ENCODE peak calls at places on chromosomes 13 and 19, in eight cellular contexts. One of them, this sample, is unnamed.

GRCh38 chr19:8209111-8209964 is at the start of gene CERS4:
- DNase-seq in hepatocyte: peak; percentile 96
- DNase-seq in MV-4-11: no peak
- DNase-seq in aorta: peak; percentile 92
- DNase-seq in amniotic stem cell: no peak
- DNase-seq in substantia nigra: peak; percentile 78
- DNase-seq in activated CD4-positive, alpha-beta T cell treated with anti-CD3 and anti-CD28 coated beads, Interleukin-2, amount 50 U/mL, for 48 hours: peak; percentile 82
- DNase-seq in AG09309: no peak
- DNase-seq in this sample: peak; percentile 29

GRCh38 chr19:49222011-49222410 is 64.4 kb downstream of the TRPM4 start:
- DNase-seq in amniotic stem cell: no peak
- DNase-seq in aorta: no peak
- DNase-seq in MV-4-11: no peak
- DNase-seq in substantia nigra: no peak
- DNase-seq in hepatocyte: no peak
- DNase-seq in AG09309: no peak
- DNase-seq in activated CD4-positive, alpha-beta T cell treated with anti-CD3 and anti-CD28 coated beads, Interleukin-2, amount 50 U/mL, for 48 hours: no peak
- DNase-seq in this sample: no peak

GRCh38 chr19:58279042-58279924 is 528 bp downstream of the ZNF8 start:
- DNase-seq in activated CD4-positive, alpha-beta T cell treated with anti-CD3 and anti-CD28 coated beads, Interleukin-2, amount 50 U/mL, for 48 hours: peak; percentile 68
- DNase-seq in AG09309: peak; percentile 10
- DNase-seq in aorta: peak; percentile 91
- DNase-seq in MV-4-11: peak; percentile 53
- DNase-seq in hepatocyte: peak; percentile 80
- DNase-seq in amniotic stem cell: peak; percentile 43
- DNase-seq in substantia nigra: peak; percentile 52
- DNase-seq in this sample: peak; percentile 75

GRCh38 chr13:31377946-31378345 is 178.2 kb downstream of the B3GLCT start:
- DNase-seq in substantia nigra: no peak
- DNase-seq in aorta: no peak
- DNase-seq in MV-4-11: no peak
- DNase-seq in amniotic stem cell: no peak
- DNase-seq in AG09309: no peak
- DNase-seq in hepatocyte: no peak
- DNase-seq in activated CD4-positive, alpha-beta T cell treated with anti-CD3 and anti-CD28 coated beads, Interleukin-2, amount 50 U/mL, for 48 hours: no peak
- DNase-seq in this sample: no peak

GRCh38 chr13:107211073-107211472 is 643.1 kb upstream of the ARGLU1 start:
- DNase-seq in substantia nigra: peak; percentile 34
- DNase-seq in activated CD4-positive, alpha-beta T cell treated with anti-CD3 and anti-CD28 coated beads, Interleukin-2, amount 50 U/mL, for 48 hours: peak; percentile 68
- DNase-seq in MV-4-11: peak; percentile 51
- DNase-seq in AG09309: peak; percentile 65
- DNase-seq in amniotic stem cell: peak; percentile 94
- DNase-seq in aorta: peak; percentile 85
- DNase-seq in hepatocyte: peak; percentile 94
- DNase-seq in this sample: peak; percentile 97

GRCh38 chr19:44925114-44925891 is 10.9 kb downstream of the APOC1 start:
- DNase-seq in hepatocyte: peak; percentile 73
- DNase-seq in amniotic stem cell: no peak
- DNase-seq in MV-4-11: peak; percentile 98
- DNase-seq in substantia nigra: peak; percentile 76
- DNase-seq in AG09309: peak; percentile 29
- DNase-seq in aorta: peak; percentile 84
- DNase-seq in activated CD4-positive, alpha-beta T cell treated with anti-CD3 and anti-CD28 coated beads, Interleukin-2, amount 50 U/mL, for 48 hours: no peak
- DNase-seq in this sample: peak; percentile 63

GRCh38 chr13:79626924-79627323 is 146.0 kb downstream of the NDFIP2 start:
- DNase-seq in amniotic stem cell: no peak
- DNase-seq in aorta: no peak
- DNase-seq in activated CD4-positive, alpha-beta T cell treated with anti-CD3 and anti-CD28 coated beads, Interleukin-2, amount 50 U/mL, for 48 hours: no peak
- DNase-seq in MV-4-11: no peak
- DNase-seq in AG09309: no peak
- DNase-seq in substantia nigra: no peak
- DNase-seq in hepatocyte: no peak
- DNase-seq in this sample: peak; percentile 21

GRCh38 chr19:35033067-35034004 is 3.1 kb downstream of the SCN1B start:
- DNase-seq in hepatocyte: no peak
- DNase-seq in substantia nigra: no peak
- DNase-seq in activated CD4-positive, alpha-beta T cell treated with anti-CD3 and anti-CD28 coated beads, Interleukin-2, amount 50 U/mL, for 48 hours: no peak
- DNase-seq in MV-4-11: no peak
- DNase-seq in amniotic stem cell: no peak
- DNase-seq in AG09309: no peak
- DNase-seq in aorta: no peak
- DNase-seq in this sample: no peak

GRCh38 chr19:51719251-51719901 is 4.4 kb downstream of the HAS1 start:
- DNase-seq in MV-4-11: no peak
- DNase-seq in activated CD4-positive, alpha-beta T cell treated with anti-CD3 and anti-CD28 coated beads, Interleukin-2, amount 50 U/mL, for 48 hours: no peak
- DNase-seq in amniotic stem cell: no peak
- DNase-seq in substantia nigra: no peak
- DNase-seq in hepatocyte: no peak
- DNase-seq in aorta: no peak
- DNase-seq in AG09309: no peak
- DNase-seq in this sample: no peak

GRCh38 chr13:110132178-110132975 is 174.6 kb downstream of the COL4A1 start:
- DNase-seq in activated CD4-positive, alpha-beta T cell treated with anti-CD3 and anti-CD28 coated beads, Interleukin-2, amount 50 U/mL, for 48 hours: no peak
- DNase-seq in MV-4-11: no peak
- DNase-seq in hepatocyte: no peak
- DNase-seq in amniotic stem cell: no peak
- DNase-seq in substantia nigra: no peak
- DNase-seq in AG09309: no peak
- DNase-seq in aorta: no peak
- DNase-seq in this sample: no peak

GRCh38 chr13:98976338-98976737 is 1.5 kb downstream of the DOCK9 start:
- DNase-seq in hepatocyte: no peak
- DNase-seq in substantia nigra: no peak
- DNase-seq in amniotic stem cell: no peak
- DNase-seq in activated CD4-positive, alpha-beta T cell treated with anti-CD3 and anti-CD28 coated beads, Interleukin-2, amount 50 U/mL, for 48 hours: no peak
- DNase-seq in aorta: no peak
- DNase-seq in MV-4-11: peak; percentile 51
- DNase-seq in AG09309: no peak
- DNase-seq in this sample: peak; percentile 77

GRCh38 chr13:109385161-109385560 is 401.2 kb downstream of the IRS2 start:
- DNase-seq in hepatocyte: peak; percentile 48
- DNase-seq in MV-4-11: peak; percentile 41
- DNase-seq in amniotic stem cell: no peak
- DNase-seq in substantia nigra: no peak
- DNase-seq in aorta: no peak
- DNase-seq in activated CD4-positive, alpha-beta T cell treated with anti-CD3 and anti-CD28 coated beads, Interleukin-2, amount 50 U/mL, for 48 hours: no peak
- DNase-seq in AG09309: peak; percentile 74
- DNase-seq in this sample: peak; percentile 75

GRCh38 chr19:30479657-30480056 is 107.5 kb downstream of the ZNF536 start:
- DNase-seq in substantia nigra: no peak
- DNase-seq in amniotic stem cell: no peak
- DNase-seq in MV-4-11: peak; percentile 38
- DNase-seq in AG09309: no peak
- DNase-seq in hepatocyte: no peak
- DNase-seq in activated CD4-positive, alpha-beta T cell treated with anti-CD3 and anti-CD28 coated beads, Interleukin-2, amount 50 U/mL, for 48 hours: no peak
- DNase-seq in aorta: no peak
- DNase-seq in this sample: no peak

GRCh38 chr19:45097776-45098520 is 5.0 kb downstream of the PPP1R37 start:
- DNase-seq in aorta: no peak
- DNase-seq in AG09309: peak; percentile 73
- DNase-seq in substantia nigra: peak; percentile 23
- DNase-seq in MV-4-11: peak; percentile 80
- DNase-seq in amniotic stem cell: peak; percentile 54
- DNase-seq in activated CD4-positive, alpha-beta T cell treated with anti-CD3 and anti-CD28 coated beads, Interleukin-2, amount 50 U/mL, for 48 hours: no peak
- DNase-seq in hepatocyte: peak; percentile 92
- DNase-seq in this sample: peak; percentile 98

GRCh38 chr19:6100284-6100915 is 9.9 kb downstream of the RFX2 start:
- DNase-seq in AG09309: no peak
- DNase-seq in MV-4-11: peak; percentile 99
- DNase-seq in activated CD4-positive, alpha-beta T cell treated with anti-CD3 and anti-CD28 coated beads, Interleukin-2, amount 50 U/mL, for 48 hours: peak; percentile 46
- DNase-seq in amniotic stem cell: no peak
- DNase-seq in hepatocyte: no peak
- DNase-seq in substantia nigra: no peak
- DNase-seq in aorta: no peak
- DNase-seq in this sample: no peak

GRCh38 chr13:50512602-50513527 is 330.6 kb downstream of the DLEU7 start:
- DNase-seq in MV-4-11: peak; percentile 87
- DNase-seq in activated CD4-positive, alpha-beta T cell treated with anti-CD3 and anti-CD28 coated beads, Interleukin-2, amount 50 U/mL, for 48 hours: peak; percentile 45
- DNase-seq in hepatocyte: peak; percentile 51
- DNase-seq in amniotic stem cell: no peak
- DNase-seq in AG09309: no peak
- DNase-seq in aorta: peak; percentile 79
- DNase-seq in substantia nigra: peak; percentile 30
- DNase-seq in this sample: peak; percentile 60

GRCh38 chr19:13016628-13017305 is 21.5 kb downstream of the NFIX start:
- DNase-seq in AG09309: no peak
- DNase-seq in aorta: no peak
- DNase-seq in substantia nigra: no peak
- DNase-seq in MV-4-11: no peak
- DNase-seq in hepatocyte: no peak
- DNase-seq in amniotic stem cell: no peak
- DNase-seq in activated CD4-positive, alpha-beta T cell treated with anti-CD3 and anti-CD28 coated beads, Interleukin-2, amount 50 U/mL, for 48 hours: no peak
- DNase-seq in this sample: no peak

This sample was measured in iris pigment epithelial cell.